ENCODE peak calls at places on chromosomes 2 and 18, in four cellular contexts. U is K562, W is GM12878, F is HepG2. J is an unnamed sample.
A peak's percentile ranks its signal among the peaks of the same experiment; 100 is the strongest.

GRCh38 chr2:102141915-102142828 is at the start of gene IL1R1:
- DNase-seq in U (peak; percentile 86), W (no peak), F (peak; percentile 60), J (peak; percentile 67)

GRCh38 chr2:60553496-60553991 is at the start of gene BCL11A:
- DNase-seq in U (no peak), W (no peak), F (peak; percentile 35), J (peak; percentile 62)

GRCh38 chr2:133341575-133341974 is 226.7 kb downstream of the NCKAP5 start:
- DNase-seq in U (no peak), W (no peak), F (no peak), J (no peak)

GRCh38 chr2:10079931-10080535 is at the start of gene CYS1:
- DNase-seq in U (peak; percentile 60), W (no peak), F (no peak), J (peak; percentile 66)

GRCh38 chr2:61620244-61621159 is 82.3 kb upstream of the XPO1 start:
- DNase-seq in U (peak; percentile 73), W (no peak), F (peak; percentile 25), J (peak; percentile 68)

GRCh38 chr18:13216732-13217465 is 1.7 kb upstream of the LDLRAD4 start:
- DNase-seq in U (no peak), W (no peak), F (no peak), J (no peak)

GRCh38 chr18:682833-683232 is 25.4 kb downstream of the TYMS start:
- DNase-seq in U (no peak), W (no peak), F (peak; percentile 51), J (no peak)

GRCh38 chr18:23300211-23300887 is 152.7 kb upstream of the RIOK3 start:
- DNase-seq in U (no peak), W (no peak), F (no peak), J (no peak)

GRCh38 chr2:204339212-204339715 is 206.0 kb upstream of the PARD3B start:
- DNase-seq in U (no peak), W (no peak), F (no peak), J (no peak)

GRCh38 chr2:217901826-217902225 is 101.0 kb downstream of the TNS1 start:
- DNase-seq in U (no peak), W (no peak), F (peak; percentile 66), J (peak; percentile 34)

GRCh38 chr2:99710720-99711612 is 221.1 kb upstream of the REV1 start:
- DNase-seq in U (no peak), W (no peak), F (no peak), J (no peak)

GRCh38 chr2:67322361-67323001 is 74.7 kb upstream of the ETAA1 start:
- DNase-seq in U (no peak), W (no peak), F (peak; percentile 65), J (peak; percentile 49)

GRCh38 chr2:18516112-18516511 is 44.3 kb downstream of the RDH14 start:
- DNase-seq in U (no peak), W (no peak), F (no peak), J (no peak)

GRCh38 chr2:100365434-100365833 is 43.1 kb upstream of the LONRF2 start:
- DNase-seq in U (no peak), W (no peak), F (no peak), J (no peak)

GRCh38 chr2:75602724-75603342 is 42.1 kb upstream of the EVA1A start:
- DNase-seq in U (no peak), W (no peak), F (no peak), J (peak; percentile 50)

GRCh38 chr18:79377187-79377891 is 18.4 kb upstream of the NFATC1 start:
- DNase-seq in U (no peak), W (no peak), F (no peak), J (no peak)

GRCh38 chr18:37524546-37525301 is 40.9 kb downstream of the CELF4 start:
- DNase-seq in U (no peak), W (no peak), F (no peak), J (no peak)

GRCh38 chr18:74489631-74490030 is 6.5 kb upstream of the CNDP2 start:
- DNase-seq in U (no peak), W (no peak), F (no peak), J (no peak)

GRCh38 chr2:239322414-239323086 is 78.3 kb downstream of the HDAC4 start:
- DNase-seq in U (peak; percentile 30), W (no peak), F (no peak), J (no peak)

GRCh38 chr2:11784747-11785610 is 38.5 kb downstream of the LPIN1 start:
- DNase-seq in U (peak; percentile 62), W (no peak), F (no peak), J (peak; percentile 34)

GRCh38 chr2:193523662-193524061 is 1328.9 kb upstream of the TMEFF2 start:
- DNase-seq in U (no peak), W (no peak), F (no peak), J (no peak)

GRCh38 chr2:6352906-6353515 is 512.7 kb downstream of the CMPK2 start:
- DNase-seq in U (no peak), W (no peak), F (peak; percentile 33), J (no peak)

GRCh38 chr2:71550801-71551630 is 97.7 kb downstream of the DYSF start:
- DNase-seq in U (no peak), W (no peak), F (no peak), J (no peak)

GRCh38 chr2:236052206-236052605 is 116.0 kb downstream of the GBX2 start:
- DNase-seq in U (no peak), W (no peak), F (no peak), J (no peak)

GRCh38 chr2:99747842-99748241 is 258.0 kb upstream of the REV1 start:
- DNase-seq in U (no peak), W (no peak), F (no peak), J (no peak)

GRCh38 chr18:54386043-54386442 is 28.3 kb downstream of the C18orf54 start:
- DNase-seq in U (no peak), W (no peak), F (no peak), J (no peak)

GRCh38 chr2:207540431-207540830 is 10.7 kb downstream of the CREB1 start:
- DNase-seq in U (no peak), W (no peak), F (no peak), J (no peak)

DNA sequence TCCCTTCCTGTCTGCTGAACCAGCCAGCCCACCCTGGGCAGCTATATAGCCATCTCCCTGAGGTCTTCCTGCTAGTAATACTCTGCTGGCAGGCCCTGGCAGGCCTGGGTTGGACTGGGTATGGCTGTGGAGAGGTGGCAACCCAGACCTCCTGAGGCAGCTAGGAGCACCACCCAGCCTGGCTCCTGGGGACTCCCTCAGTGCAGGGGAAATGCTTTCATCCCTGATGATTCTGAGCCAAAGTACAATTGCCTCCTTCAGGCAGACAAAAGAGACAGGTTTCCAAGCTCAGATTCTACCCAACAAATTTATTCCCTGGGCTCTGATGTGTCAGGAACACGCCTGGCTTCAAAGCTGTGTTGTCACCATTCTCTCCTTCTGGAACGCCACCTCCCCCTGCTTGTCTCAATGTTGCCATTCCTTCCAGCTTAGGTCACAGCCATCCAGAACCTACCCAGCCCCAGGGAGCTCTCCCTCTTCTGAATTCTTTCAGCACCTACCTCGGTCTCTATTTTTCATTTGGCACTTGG is 4.7 kb upstream of the DNAJB2 start:
- DNase-seq in U (no peak), W (no peak), F (peak; percentile 74), J (peak; percentile 93)
- TF ChIP-seq SMC3 in U (no peak), W (no peak), F (no peak), J (no peak)

DNA sequence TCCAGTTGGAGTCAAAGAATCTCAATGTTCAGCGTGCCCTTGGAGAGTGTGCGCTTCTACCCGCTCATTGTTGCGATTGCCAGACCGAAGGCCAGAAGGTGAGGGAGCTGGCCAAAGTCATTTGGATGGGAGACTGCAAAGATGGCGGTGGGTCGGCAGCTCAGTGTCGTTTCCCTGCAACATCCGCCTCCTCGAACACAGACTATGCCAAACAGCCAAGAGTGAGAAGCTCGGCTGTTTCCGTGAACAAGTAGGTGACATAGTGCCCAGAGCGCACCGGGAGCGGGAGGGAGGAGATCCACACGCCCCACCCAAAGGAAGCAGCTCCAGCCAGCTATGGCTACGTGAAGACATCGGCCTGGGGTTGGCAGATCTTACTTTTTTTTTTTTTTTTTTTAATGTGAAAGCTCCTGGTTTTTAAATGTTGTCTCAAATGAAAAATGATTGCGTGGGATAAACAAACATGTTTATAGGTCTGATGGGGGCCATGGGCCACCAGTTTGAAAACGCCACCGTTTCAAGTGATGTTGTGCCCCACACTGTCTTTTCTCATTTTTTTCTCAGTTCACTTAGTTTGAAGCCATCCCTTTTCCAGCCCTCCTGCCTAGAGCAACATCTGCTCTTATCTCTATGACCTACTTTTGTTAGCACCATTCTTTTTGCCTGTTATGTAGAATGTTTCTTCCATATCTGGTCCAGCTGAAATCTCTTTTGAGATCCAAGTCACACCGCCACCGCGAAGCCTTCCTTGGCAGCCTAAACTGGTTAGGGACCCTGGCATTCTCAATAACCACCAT is 682.4 kb downstream of the RNF144A start:
- DNase-seq in U (no peak), W (no peak), F (no peak), J (no peak)
- TF ChIP-seq JUNB in U (no peak), W (no peak), F (no peak), J (no peak)

GRCh38 chr2:23530909-23531276 is 145.9 kb downstream of the KLHL29 start:
- DNase-seq in U (no peak), W (no peak), F (peak; percentile 14), J (no peak)

GRCh38 chr2:23531881-23532280 is 146.9 kb downstream of the KLHL29 start:
- DNase-seq in U (no peak), W (no peak), F (no peak), J (no peak)

GRCh38 chr2:23529659-23530058 is 144.7 kb downstream of the KLHL29 start:
- DNase-seq in U (no peak), W (no peak), F (no peak), J (no peak)

GRCh38 chr2:23531280-23531679 is 146.3 kb downstream of the KLHL29 start:
- DNase-seq in U (no peak), W (no peak), F (no peak), J (no peak)

DNA sequence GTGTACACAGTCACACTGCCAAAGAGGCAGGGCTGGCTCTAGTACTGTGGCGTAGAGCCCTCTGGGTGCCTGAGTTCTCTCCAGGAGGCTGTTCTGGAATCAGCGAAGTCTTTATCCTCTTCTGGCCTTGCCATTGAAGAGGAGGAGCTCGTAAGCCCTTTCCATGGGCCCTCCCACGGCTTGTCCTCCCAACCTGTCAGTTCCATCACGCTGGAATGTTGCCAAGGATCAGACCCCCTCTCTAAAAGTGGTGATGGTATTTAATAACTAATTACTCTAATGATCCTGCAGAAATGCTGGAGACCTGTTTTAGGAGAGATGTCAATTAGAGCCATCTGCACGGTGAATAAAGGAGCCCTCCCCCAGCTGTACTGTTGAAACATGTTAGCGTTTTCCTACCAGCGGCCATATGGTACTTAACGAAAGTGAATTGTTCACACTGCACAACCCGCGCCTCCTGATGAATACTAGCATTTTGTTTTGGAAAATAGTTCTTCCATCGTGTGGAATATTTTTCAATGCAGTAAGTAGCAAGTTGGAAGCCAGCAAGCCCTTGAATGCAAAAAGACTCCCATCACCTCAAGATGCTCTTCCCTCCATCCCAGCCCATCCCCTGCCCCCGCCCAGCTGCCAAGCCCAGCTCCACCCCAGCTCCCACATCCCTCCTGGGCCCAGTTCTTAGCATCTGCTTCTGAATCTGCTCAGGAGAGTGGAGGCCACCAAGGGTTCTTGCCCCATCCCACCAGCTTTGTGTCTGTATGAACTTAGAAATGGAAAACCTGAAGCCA is 145.3 kb downstream of the KLHL29 start:
- DNase-seq in U (no peak), W (no peak), F (no peak), J (no peak)
- H3K4me1 ChIP-seq in U (no peaks in the 10 kb centered on the region), W (peaks cover 11% of the 10 kb centered on the region), F (peaks cover 21% of the 10 kb centered on the region), J (no peaks in the 10 kb centered on the region)

DNA sequence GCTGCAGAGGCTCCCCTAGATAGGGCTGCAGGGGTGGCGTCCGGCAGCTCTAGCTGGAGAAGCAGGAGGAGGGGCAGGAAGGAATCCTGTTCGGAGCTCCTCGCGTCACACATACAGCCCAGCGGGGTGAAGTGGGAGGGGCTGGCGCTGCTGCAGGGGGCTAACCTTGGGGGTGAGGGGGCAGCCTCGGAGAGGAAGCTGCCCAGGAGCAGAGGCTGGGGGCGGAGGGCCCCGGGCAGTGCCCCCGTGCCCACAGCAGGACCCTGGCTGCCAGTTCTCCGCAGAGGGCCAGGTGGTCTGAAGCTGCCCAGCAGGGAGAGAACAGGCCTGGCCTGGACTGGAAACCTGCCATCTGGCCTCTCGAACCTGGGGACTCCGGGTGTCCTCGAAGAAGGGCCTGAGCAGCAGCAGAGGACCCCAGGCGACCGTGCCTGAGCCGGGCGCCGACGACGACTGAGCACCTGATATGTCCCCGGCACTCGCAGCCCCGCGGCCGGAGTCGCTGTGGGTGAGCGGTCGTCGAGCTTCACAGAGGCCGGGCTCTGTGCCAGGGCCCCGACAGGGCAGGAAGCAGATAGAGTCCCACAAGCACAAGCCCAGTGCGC is 2.5 kb upstream of the GPR35 start:
- DNase-seq in U (no peak), W (no peak), F (no peak), J (no peak)
- TF ChIP-seq SMC3 in U (no peak), W (no peak), F (no peak), J (no peak)

J was measured in A549.